ENCODE peak calls at places on chromosome 18, in nine cellular contexts. One of them, this sample, is unnamed.
A peak's percentile ranks its signal among the peaks of the same experiment; 100 is the strongest.

GRCh38 chr18:45856526-45856925 is 31.1 kb downstream of the SIGLEC15 start:
- DNase-seq in astrocyte of the spinal cord: peak; percentile 76
- DNase-seq in psoas muscle: no peak
- DNase-seq in GM13977: no peak
- DNase-seq in adrenal gland: no peak
- DNase-seq in Peyer's patch: no peak
- DNase-seq in cardiac muscle cell: peak; percentile 97
- DNase-seq in right lobe of liver: no peak
- DNase-seq in tibial artery: no peak
- DNase-seq in this sample: no peak

GRCh38 chr18:72652990-72653593 is 109.0 kb upstream of the CBLN2 start:
- DNase-seq in psoas muscle: no peak
- DNase-seq in tibial artery: no peak
- DNase-seq in right lobe of liver: no peak
- DNase-seq in Peyer's patch: no peak
- DNase-seq in astrocyte of the spinal cord: peak; percentile 23
- DNase-seq in cardiac muscle cell: no peak
- DNase-seq in GM13977: peak; percentile 55
- DNase-seq in adrenal gland: peak; percentile 39
- DNase-seq in this sample: peak; percentile 67

GRCh38 chr18:40577255-40577654 is 1377.8 kb upstream of the PIK3C3 start:
- DNase-seq in cardiac muscle cell: no peak
- DNase-seq in tibial artery: no peak
- DNase-seq in adrenal gland: no peak
- DNase-seq in astrocyte of the spinal cord: peak; percentile 63
- DNase-seq in GM13977: no peak
- DNase-seq in right lobe of liver: no peak
- DNase-seq in psoas muscle: no peak
- DNase-seq in Peyer's patch: no peak
- DNase-seq in this sample: no peak

GRCh38 chr18:24611075-24611474 is 150.6 kb downstream of the HRH4 start:
- DNase-seq in right lobe of liver: no peak
- DNase-seq in cardiac muscle cell: no peak
- DNase-seq in astrocyte of the spinal cord: no peak
- DNase-seq in psoas muscle: no peak
- DNase-seq in tibial artery: no peak
- DNase-seq in adrenal gland: no peak
- DNase-seq in GM13977: no peak
- DNase-seq in Peyer's patch: no peak
- DNase-seq in this sample: no peak

GRCh38 chr18:35942661-35943060 is 29.8 kb upstream of the RMP24 start:
- DNase-seq in cardiac muscle cell: no peak
- DNase-seq in astrocyte of the spinal cord: no peak
- DNase-seq in psoas muscle: no peak
- DNase-seq in right lobe of liver: no peak
- DNase-seq in GM13977: no peak
- DNase-seq in adrenal gland: no peak
- DNase-seq in tibial artery: no peak
- DNase-seq in Peyer's patch: no peak
- DNase-seq in this sample: no peak

GRCh38 chr18:57624988-57625387 is 3.4 kb upstream of the NARS1 start:
- DNase-seq in cardiac muscle cell: no peak
- DNase-seq in Peyer's patch: no peak
- DNase-seq in adrenal gland: no peak
- DNase-seq in right lobe of liver: no peak
- DNase-seq in tibial artery: no peak
- DNase-seq in astrocyte of the spinal cord: peak; percentile 57
- DNase-seq in GM13977: no peak
- DNase-seq in psoas muscle: no peak
- DNase-seq in this sample: no peak

GRCh38 chr18:45722899-45723298 is 1.1 kb upstream of the SLC14A1 start:
- DNase-seq in right lobe of liver: peak; percentile 86
- DNase-seq in GM13977: peak; percentile 78
- DNase-seq in Peyer's patch: peak; percentile 87
- DNase-seq in cardiac muscle cell: peak; percentile 70
- DNase-seq in tibial artery: peak; percentile 62
- DNase-seq in adrenal gland: peak; percentile 91
- DNase-seq in astrocyte of the spinal cord: peak; percentile 83
- DNase-seq in psoas muscle: peak; percentile 82
- DNase-seq in this sample: peak; percentile 85

GRCh38 chr18:7722955-7723354 is 155.8 kb downstream of the PTPRM start:
- DNase-seq in tibial artery: no peak
- DNase-seq in right lobe of liver: no peak
- DNase-seq in Peyer's patch: no peak
- DNase-seq in GM13977: no peak
- DNase-seq in astrocyte of the spinal cord: no peak
- DNase-seq in adrenal gland: no peak
- DNase-seq in psoas muscle: no peak
- DNase-seq in cardiac muscle cell: no peak
- DNase-seq in this sample: no peak

GRCh38 chr18:32674491-32674890 is 98.3 kb downstream of the KLHL14 start:
- DNase-seq in adrenal gland: no peak
- DNase-seq in astrocyte of the spinal cord: no peak
- DNase-seq in Peyer's patch: no peak
- DNase-seq in cardiac muscle cell: peak; percentile 1
- DNase-seq in right lobe of liver: no peak
- DNase-seq in psoas muscle: no peak
- DNase-seq in GM13977: no peak
- DNase-seq in tibial artery: no peak
- DNase-seq in this sample: no peak
- TF ChIP-seq CTCF in adrenal gland: no peak
- TF ChIP-seq CTCF in astrocyte of the spinal cord: peak; percentile 13
- TF ChIP-seq CTCF in Peyer's patch: no peak
- TF ChIP-seq CTCF in cardiac muscle cell: no peak
- TF ChIP-seq CTCF in right lobe of liver: no peak
- TF ChIP-seq CTCF in psoas muscle: no peak
- TF ChIP-seq CTCF in GM13977: no peak
- TF ChIP-seq CTCF in tibial artery: no peak
- TF ChIP-seq CTCF in this sample: no peak

GRCh38 chr18:42268793-42269192 is 313.8 kb downstream of the PIK3C3 start:
- DNase-seq in right lobe of liver: no peak
- DNase-seq in astrocyte of the spinal cord: no peak
- DNase-seq in psoas muscle: no peak
- DNase-seq in GM13977: no peak
- DNase-seq in Peyer's patch: no peak
- DNase-seq in tibial artery: no peak
- DNase-seq in adrenal gland: no peak
- DNase-seq in cardiac muscle cell: no peak
- DNase-seq in this sample: no peak

GRCh38 chr18:42275138-42275535 is 320.1 kb downstream of the PIK3C3 start:
- DNase-seq in psoas muscle: no peak
- DNase-seq in right lobe of liver: no peak
- DNase-seq in cardiac muscle cell: no peak
- DNase-seq in GM13977: no peak
- DNase-seq in astrocyte of the spinal cord: no peak
- DNase-seq in Peyer's patch: no peak
- DNase-seq in adrenal gland: no peak
- DNase-seq in tibial artery: no peak
- DNase-seq in this sample: no peak

GRCh38 chr18:42275949-42276730 is 321.1 kb downstream of the PIK3C3 start:
- DNase-seq in GM13977: no peak
- DNase-seq in Peyer's patch: peak; percentile 58
- DNase-seq in tibial artery: no peak
- DNase-seq in astrocyte of the spinal cord: no peak
- DNase-seq in adrenal gland: no peak
- DNase-seq in psoas muscle: no peak
- DNase-seq in right lobe of liver: no peak
- DNase-seq in cardiac muscle cell: no peak
- DNase-seq in this sample: no peak

GRCh38 chr18:42271656-42272355 is 316.8 kb downstream of the PIK3C3 start:
- DNase-seq in astrocyte of the spinal cord: no peak
- DNase-seq in Peyer's patch: no peak
- DNase-seq in GM13977: no peak
- DNase-seq in adrenal gland: no peak
- DNase-seq in cardiac muscle cell: no peak
- DNase-seq in right lobe of liver: no peak
- DNase-seq in psoas muscle: no peak
- DNase-seq in tibial artery: no peak
- DNase-seq in this sample: no peak

GRCh38 chr18:42274488-42275137 is 319.6 kb downstream of the PIK3C3 start:
- DNase-seq in astrocyte of the spinal cord: peak; percentile 33
- DNase-seq in adrenal gland: no peak
- DNase-seq in tibial artery: no peak
- DNase-seq in GM13977: peak; percentile 28
- DNase-seq in cardiac muscle cell: peak; percentile 64
- DNase-seq in right lobe of liver: no peak
- DNase-seq in Peyer's patch: no peak
- DNase-seq in psoas muscle: no peak
- DNase-seq in this sample: peak; percentile 4
- TF ChIP-seq CTCF in astrocyte of the spinal cord: no peak
- TF ChIP-seq CTCF in adrenal gland: no peak
- TF ChIP-seq CTCF in tibial artery: no peak
- TF ChIP-seq CTCF in GM13977: peak; percentile 22
- TF ChIP-seq CTCF in cardiac muscle cell: peak; percentile 33
- TF ChIP-seq CTCF in right lobe of liver: no peak
- TF ChIP-seq CTCF in Peyer's patch: no peak
- TF ChIP-seq CTCF in psoas muscle: no peak
- TF ChIP-seq CTCF in this sample: no peak

GRCh38 chr18:75365837-75366236 is 61.7 kb downstream of the SMIM21 start:
- DNase-seq in cardiac muscle cell: no peak
- DNase-seq in adrenal gland: no peak
- DNase-seq in astrocyte of the spinal cord: no peak
- DNase-seq in right lobe of liver: no peak
- DNase-seq in psoas muscle: no peak
- DNase-seq in GM13977: no peak
- DNase-seq in Peyer's patch: no peak
- DNase-seq in tibial artery: no peak
- DNase-seq in this sample: no peak
- TF ChIP-seq CTCF in cardiac muscle cell: peak; percentile 4
- TF ChIP-seq CTCF in adrenal gland: no peak
- TF ChIP-seq CTCF in astrocyte of the spinal cord: no peak
- TF ChIP-seq CTCF in right lobe of liver: no peak
- TF ChIP-seq CTCF in psoas muscle: no peak
- TF ChIP-seq CTCF in GM13977: peak; percentile 31
- TF ChIP-seq CTCF in Peyer's patch: no peak
- TF ChIP-seq CTCF in tibial artery: no peak
- TF ChIP-seq CTCF in this sample: no peak

GRCh38 chr18:21912339-21913239 is 172.0 kb downstream of the MIB1 start:
- DNase-seq in astrocyte of the spinal cord: no peak
- DNase-seq in adrenal gland: no peak
- DNase-seq in cardiac muscle cell: peak; percentile 12
- DNase-seq in tibial artery: no peak
- DNase-seq in right lobe of liver: no peak
- DNase-seq in psoas muscle: no peak
- DNase-seq in GM13977: no peak
- DNase-seq in Peyer's patch: no peak
- DNase-seq in this sample: no peak
- TF ChIP-seq CTCF in astrocyte of the spinal cord: peak; percentile 13
- TF ChIP-seq CTCF in adrenal gland: no peak
- TF ChIP-seq CTCF in cardiac muscle cell: peak; percentile 19
- TF ChIP-seq CTCF in tibial artery: no peak
- TF ChIP-seq CTCF in right lobe of liver: no peak
- TF ChIP-seq CTCF in psoas muscle: no peak
- TF ChIP-seq CTCF in GM13977: peak; percentile 8
- TF ChIP-seq CTCF in Peyer's patch: no peak
- TF ChIP-seq CTCF in this sample: no peak

GRCh38 chr18:48639772-48640432 is 101.1 kb downstream of the CTIF start:
- DNase-seq in Peyer's patch: no peak
- DNase-seq in psoas muscle: no peak
- DNase-seq in right lobe of liver: peak; percentile 37
- DNase-seq in adrenal gland: no peak
- DNase-seq in astrocyte of the spinal cord: no peak
- DNase-seq in tibial artery: no peak
- DNase-seq in cardiac muscle cell: no peak
- DNase-seq in GM13977: peak; percentile 46
- DNase-seq in this sample: peak; percentile 11
- TF ChIP-seq CTCF in Peyer's patch: no peak
- TF ChIP-seq CTCF in psoas muscle: peak; percentile 26
- TF ChIP-seq CTCF in right lobe of liver: no peak
- TF ChIP-seq CTCF in adrenal gland: no peak
- TF ChIP-seq CTCF in astrocyte of the spinal cord: peak; percentile 46
- TF ChIP-seq CTCF in tibial artery: peak; percentile 26
- TF ChIP-seq CTCF in cardiac muscle cell: peak; percentile 42
- TF ChIP-seq CTCF in GM13977: peak; percentile 43
- TF ChIP-seq CTCF in this sample: no peak

DNA sequence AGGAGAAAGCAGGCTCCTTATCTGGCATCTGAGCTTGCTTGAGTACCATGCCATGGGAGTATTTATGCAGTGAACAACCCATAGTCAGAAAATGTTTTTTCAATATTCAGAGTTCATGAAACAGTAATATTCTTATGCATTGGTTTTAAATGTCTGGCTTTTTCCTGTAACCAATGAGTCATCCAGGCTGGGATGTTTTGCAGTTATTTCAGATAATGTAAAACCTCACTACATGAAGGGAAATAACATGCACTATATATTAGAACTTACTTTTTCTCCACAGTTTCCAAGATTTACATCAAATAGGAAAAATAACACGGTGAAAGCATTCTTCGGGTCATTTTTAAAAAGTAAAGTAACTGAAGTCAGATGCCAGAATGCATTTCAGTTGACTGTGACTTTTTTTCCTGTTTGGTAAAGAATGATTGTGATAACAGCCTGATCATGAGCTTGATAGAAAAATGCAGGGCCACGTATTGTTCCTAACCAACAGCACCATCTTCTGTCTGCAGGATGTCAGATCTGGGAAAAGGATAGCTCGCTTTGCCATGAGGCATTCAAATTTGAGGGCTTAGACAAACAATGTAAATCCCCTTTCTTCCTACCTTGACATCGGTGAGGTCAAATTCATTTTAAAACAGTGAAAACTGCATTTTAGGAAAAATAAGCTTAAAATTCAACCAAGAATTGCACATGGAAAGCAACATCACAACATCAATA is 152.8 kb downstream of the DSC3 start:
- DNase-seq in psoas muscle: no peak
- DNase-seq in adrenal gland: no peak
- DNase-seq in tibial artery: no peak
- DNase-seq in Peyer's patch: no peak
- DNase-seq in right lobe of liver: no peak
- DNase-seq in cardiac muscle cell: peak; percentile 10
- DNase-seq in astrocyte of the spinal cord: peak; percentile 50
- DNase-seq in GM13977: peak; percentile 11
- DNase-seq in this sample: no peak
- TF ChIP-seq CTCF in psoas muscle: no peak
- TF ChIP-seq CTCF in adrenal gland: no peak
- TF ChIP-seq CTCF in tibial artery: no peak
- TF ChIP-seq CTCF in Peyer's patch: no peak
- TF ChIP-seq CTCF in right lobe of liver: peak; percentile 19
- TF ChIP-seq CTCF in cardiac muscle cell: no peak
- TF ChIP-seq CTCF in astrocyte of the spinal cord: peak; percentile 47
- TF ChIP-seq CTCF in GM13977: peak; percentile 29
- TF ChIP-seq CTCF in this sample: no peak

GRCh38 chr18:3970929-3971328 is 484.2 kb downstream of the DLGAP1 start:
- DNase-seq in adrenal gland: peak; percentile 36
- DNase-seq in Peyer's patch: no peak
- DNase-seq in psoas muscle: no peak
- DNase-seq in astrocyte of the spinal cord: no peak
- DNase-seq in cardiac muscle cell: no peak
- DNase-seq in right lobe of liver: no peak
- DNase-seq in tibial artery: no peak
- DNase-seq in GM13977: no peak
- DNase-seq in this sample: no peak
- TF ChIP-seq CTCF in adrenal gland: peak; percentile 11
- TF ChIP-seq CTCF in Peyer's patch: no peak
- TF ChIP-seq CTCF in psoas muscle: no peak
- TF ChIP-seq CTCF in astrocyte of the spinal cord: no peak
- TF ChIP-seq CTCF in cardiac muscle cell: no peak
- TF ChIP-seq CTCF in right lobe of liver: no peak
- TF ChIP-seq CTCF in tibial artery: no peak
- TF ChIP-seq CTCF in GM13977: no peak
- TF ChIP-seq CTCF in this sample: no peak